ENCODE peak calls at places on chromosomes 6 and 20, in ten cellular contexts. Q, D, H, K, Z, U, I, N, Y and J are unnamed samples.

GRCh38 chr20:31590717-31591225 is 14.3 kb upstream of the ID1 start:
- DNase-seq in U (no peak), H (no peak), Z (no peak), Q (no peak), I (no peak), Y (no peak), N (no peak), K (no peak), D (no peak), J (no peak)

GRCh38 chr6:93088675-93089575 is 330.4 kb downstream of the EPHA7 start:
- DNase-seq in H (no peak), I (no peak), N (no peak), K (no peak), U (no peak), Z (no peak), Y (no peak), D (no peak), Q (no peak), J (no peak)

GRCh38 chr20:23095504-23095903 is 9.4 kb upstream of the CD93 start:
- DNase-seq in Z (no peak), I (no peak), K (no peak), Y (no peak), D (no peak), Q (no peak), U (no peak), N (no peak), H (no peak), J (no peak)

GRCh38 chr6:146890644-146891434 is 292.1 kb downstream of the ADGB start:
- DNase-seq in Q (no peak), K (no peak), U (no peak), I (no peak), Y (no peak), D (no peak), Z (no peak), N (no peak), H (no peak), J (no peak)

GRCh38 chr6:107716688-107717089 is 107.4 kb downstream of the SCML4 start:
- DNase-seq in Z (peak), H (no peak), U (peak), K (no peak), D (no peak), N (no peak), Y (peak), Q (no peak), I (no peak), J (peak)

GRCh38 chr6:79650943-79651342 is 19.8 kb downstream of the SH3BGRL2 start:
- DNase-seq in K (no peak), Y (no peak), N (no peak), Q (no peak), I (no peak), H (no peak), U (no peak), Z (no peak), D (no peak), J (no peak)

GRCh38 chr6:152170702-152171667 is 363.5 kb downstream of the ESR1 start:
- DNase-seq in I (no peak), H (no peak), Z (peak), D (no peak), N (no peak), Q (peak), K (no peak), U (no peak), Y (no peak), J (peak)

GRCh38 chr6:141790921-141791320 is 341.8 kb upstream of the GJE1 start:
- DNase-seq in Y (no peak), N (no peak), I (no peak), Z (no peak), Q (no peak), H (no peak), D (no peak), K (no peak), U (no peak), J (no peak)

GRCh38 chr6:24529985-24530384 is 35.2 kb downstream of the ALDH5A1 start:
- DNase-seq in I (no peak), H (no peak), Z (no peak), Y (peak), Q (no peak), K (peak), N (no peak), D (no peak), U (no peak), J (no peak)

GRCh38 chr6:51342393-51342792 is 523.7 kb downstream of the TFAP2B start:
- DNase-seq in Q (no peak), K (no peak), N (no peak), H (no peak), D (no peak), Y (no peak), U (no peak), Z (no peak), I (no peak), J (no peak)

GRCh38 chr20:2210646-2211556 is 84.9 kb upstream of the TGM3 start:
- DNase-seq in Z (no peak), D (no peak), U (peak), I (no peak), N (no peak), Y (peak), Q (no peak), K (peak), H (no peak), J (no peak)